ENCODE peak calls at places on chromosomes 7 and 10, in eight cellular contexts. I is AG08396, F is astrocyte of the cerebellum, N is ELR, C is mesenteric fat pad, U is anterior cingulate cortex, V is NCI-H1092, D is RPMI7951. B is an unnamed sample.

GRCh38 chr10:48545462-48546145 is 59.3 kb downstream of the ARHGAP22 start:
- DNase-seq in I (no peak), D (no peak), N (no peak), V (no peak), F (no peak), C (no peak), U (no peak), B (no peak)

GRCh38 chr10:127024655-127025054 is 119.4 kb downstream of the DOCK1 start:
- DNase-seq in D (no peak), C (no peak), V (no peak), F (no peak), N (no peak), U (no peak), I (peak), B (no peak)

GRCh38 chr7:155228459-155228845 is 69.2 kb upstream of the INSIG1 start:
- DNase-seq in F (no peak), N (peak), I (no peak), V (no peak), D (peak), C (no peak), U (no peak), B (peak)

GRCh38 chr7:117997862-117998825 is 124.9 kb upstream of the CTTNBP2 start:
- DNase-seq in D (peak), V (no peak), I (no peak), F (peak), N (no peak), U (no peak), C (no peak), B (peak)

GRCh38 chr10:106078796-106079576 is 1085.5 kb downstream of the SORCS1 start:
- DNase-seq in N (no peak), F (no peak), V (no peak), C (no peak), U (no peak), I (no peak), D (peak), B (no peak)

GRCh38 chr7:28149291-28150101 is 31.1 kb downstream of the JAZF1 start:
- DNase-seq in V (no peak), C (no peak), D (no peak), U (no peak), F (no peak), N (no peak), I (no peak), B (no peak)

GRCh38 chr7:131235489-131236317 is 92.0 kb upstream of the MKLN1 start:
- DNase-seq in I (peak), C (no peak), U (peak), F (peak), V (no peak), N (peak), D (peak), B (peak)

GRCh38 chr7:46352335-46352954 is 431.4 kb upstream of the IGFBP3 start:
- DNase-seq in I (peak), F (peak), N (peak), V (peak), U (no peak), C (no peak), D (peak), B (peak)

GRCh38 chr7:100091411-100092181 is 2.8 kb downstream of the COPS6 start:
- DNase-seq in I (no peak), F (no peak), U (no peak), D (no peak), N (peak), V (no peak), C (no peak), B (peak)

GRCh38 chr7:29299986-29300609 is 105.5 kb downstream of the CHN2 start:
- DNase-seq in N (no peak), I (no peak), D (no peak), F (no peak), U (no peak), C (no peak), V (no peak), B (peak)

GRCh38 chr10:91420868-91421267 is 10.7 kb downstream of the HECTD2 start:
- DNase-seq in F (no peak), V (no peak), D (peak), N (peak), C (no peak), I (no peak), U (no peak), B (peak)

GRCh38 chr7:48094861-48095293 is 5.8 kb downstream of the UPP1 start:
- DNase-seq in I (peak), D (peak), N (peak), F (peak), U (no peak), V (no peak), C (no peak), B (no peak)

GRCh38 chr7:106604303-106604918 is 56.5 kb downstream of the CCDC71L start:
- DNase-seq in F (no peak), V (no peak), N (no peak), U (no peak), I (no peak), D (no peak), C (no peak), B (no peak)

GRCh38 chr7:36161996-36162395 is 8.9 kb downstream of the EEPD1 start:
- DNase-seq in C (no peak), V (no peak), N (no peak), F (no peak), D (no peak), I (no peak), U (no peak), B (no peak)

GRCh38 chr10:17872191-17873091 is 63.3 kb downstream of the MRC1 start:
- DNase-seq in N (peak), V (no peak), U (no peak), F (peak), C (no peak), I (peak), D (peak), B (no peak)

GRCh38 chr10:73850863-73851461 is 23.4 kb downstream of the CAMK2G start:
- DNase-seq in C (no peak), N (no peak), I (peak), V (no peak), D (no peak), F (peak), U (no peak), B (no peak)

GRCh38 chr10:73819513-73820093 is 8.2 kb upstream of the NDST2 start:
- DNase-seq in F (no peak), D (no peak), N (peak), U (no peak), C (no peak), V (no peak), I (no peak), B (no peak)

GRCh38 chr7:94492601-94493000 is 17.0 kb upstream of the CASD1 start:
- DNase-seq in I (no peak), U (no peak), C (no peak), D (no peak), N (no peak), V (no peak), F (no peak), B (no peak)

GRCh38 chr10:100529473-100530298 is at the start of gene NDUFB8:
- DNase-seq in U (peak), D (peak), C (peak), V (peak), F (peak), N (peak), I (peak), B (peak)

GRCh38 chr7:105202561-105203130 is 186.1 kb downstream of the SRPK2 start:
- DNase-seq in C (no peak), U (no peak), N (no peak), V (no peak), I (no peak), F (peak), D (no peak), B (no peak)

GRCh38 chr10:75461672-75462649 is 30.5 kb downstream of the LRMDA start:
- DNase-seq in I (no peak), N (no peak), C (no peak), F (no peak), D (no peak), V (no peak), U (no peak), B (no peak)

GRCh38 chr10:83333566-83333965 is 805.7 kb upstream of the GHITM start:
- DNase-seq in F (no peak), D (no peak), N (no peak), I (no peak), V (no peak), C (no peak), U (no peak), B (no peak)

GRCh38 chr10:58361353-58361752 is 23.9 kb upstream of the TFAM start:
- DNase-seq in N (peak), I (no peak), V (no peak), U (no peak), C (no peak), F (no peak), D (no peak), B (no peak)

GRCh38 chr7:23396222-23396621 is 74.1 kb downstream of the IGF2BP3 start:
- DNase-seq in V (no peak), C (no peak), I (no peak), F (peak), D (no peak), U (no peak), N (peak), B (no peak)

GRCh38 chr7:118152632-118153031 is 31.3 kb upstream of the LSM8 start:
- DNase-seq in N (no peak), I (no peak), D (no peak), C (no peak), V (no peak), F (no peak), U (no peak), B (no peak)

GRCh38 chr10:79242620-79243152 is 104.6 kb upstream of the PPIF start:
- DNase-seq in V (peak), D (peak), N (peak), I (peak), C (no peak), U (no peak), F (no peak), B (peak)

GRCh38 chr7:132422502-132423101 is 153.7 kb downstream of the PLXNA4 start:
- DNase-seq in I (no peak), C (no peak), V (no peak), N (peak), U (no peak), D (peak), F (no peak), B (no peak)

GRCh38 chr10:45602082-45602730 is 70.4 kb downstream of the ZFAND4 start:
- DNase-seq in V (no peak), C (no peak), F (peak), N (peak), I (peak), U (no peak), D (peak), B (no peak)

GRCh38 chr10:120423350-120424197 is 33.5 kb upstream of the PLPP4 start:
- DNase-seq in F (peak), D (peak), U (no peak), C (no peak), I (peak), V (no peak), N (peak), B (peak)

GRCh38 chr7:92714767-92715166 is 121.6 kb downstream of the CDK6 start:
- DNase-seq in C (no peak), F (no peak), D (no peak), N (no peak), V (no peak), I (no peak), U (no peak), B (peak)